ENCODE peak calls at places on chromosomes 6 and 20, in ten cellular contexts. One of them, this sample, is unnamed.

GRCh38 chr6:129863664-129864063 is 2.5 kb upstream of the TMEM244 start:
- DNase-seq in cerebellar nuclear complex: no peak
- DNase-seq in neural crest cell: no peak
- DNase-seq in GM13976: no peak
- DNase-seq in HL-60: no peak
- DNase-seq in ureter: no peak
- DNase-seq in G401: no peak
- DNase-seq in psoas muscle: no peak
- DNase-seq in cardiac muscle cell: no peak
- DNase-seq in stimulated activated CD8-positive, alpha-beta memory T cell treated with anti-CD3 and anti-CD28 coated beads, Interleukin-4, amount 100 ng/mL, for 24 hours: no peak
- DNase-seq in this sample: no peak

GRCh38 chr6:115444079-115444478 is 616.6 kb downstream of the FRK start:
- DNase-seq in psoas muscle: no peak
- DNase-seq in ureter: no peak
- DNase-seq in stimulated activated CD8-positive, alpha-beta memory T cell treated with anti-CD3 and anti-CD28 coated beads, Interleukin-4, amount 100 ng/mL, for 24 hours: no peak
- DNase-seq in cerebellar nuclear complex: no peak
- DNase-seq in GM13976: no peak
- DNase-seq in HL-60: no peak
- DNase-seq in neural crest cell: no peak
- DNase-seq in G401: no peak
- DNase-seq in cardiac muscle cell: no peak
- DNase-seq in this sample: no peak

GRCh38 chr20:41380551-41381262 is 14.1 kb upstream of the EMILIN3 start:
- DNase-seq in cardiac muscle cell: no peak
- DNase-seq in GM13976: no peak
- DNase-seq in ureter: no peak
- DNase-seq in stimulated activated CD8-positive, alpha-beta memory T cell treated with anti-CD3 and anti-CD28 coated beads, Interleukin-4, amount 100 ng/mL, for 24 hours: no peak
- DNase-seq in HL-60: peak
- DNase-seq in cerebellar nuclear complex: no peak
- DNase-seq in neural crest cell: no peak
- DNase-seq in G401: no peak
- DNase-seq in psoas muscle: no peak
- DNase-seq in this sample: no peak

GRCh38 chr20:44627364-44628010 is 24.0 kb downstream of the ADA start:
- DNase-seq in HL-60: no peak
- DNase-seq in cardiac muscle cell: no peak
- DNase-seq in stimulated activated CD8-positive, alpha-beta memory T cell treated with anti-CD3 and anti-CD28 coated beads, Interleukin-4, amount 100 ng/mL, for 24 hours: no peak
- DNase-seq in psoas muscle: no peak
- DNase-seq in neural crest cell: no peak
- DNase-seq in GM13976: no peak
- DNase-seq in ureter: no peak
- DNase-seq in cerebellar nuclear complex: no peak
- DNase-seq in G401: no peak
- DNase-seq in this sample: no peak

GRCh38 chr20:63083831-63084562 is 77.2 kb upstream of the BHLHE23 start:
- DNase-seq in psoas muscle: peak
- DNase-seq in cardiac muscle cell: no peak
- DNase-seq in ureter: no peak
- DNase-seq in neural crest cell: peak
- DNase-seq in GM13976: no peak
- DNase-seq in cerebellar nuclear complex: no peak
- DNase-seq in HL-60: no peak
- DNase-seq in G401: no peak
- DNase-seq in stimulated activated CD8-positive, alpha-beta memory T cell treated with anti-CD3 and anti-CD28 coated beads, Interleukin-4, amount 100 ng/mL, for 24 hours: no peak
- DNase-seq in this sample: no peak

GRCh38 chr6:83958250-83958685 is 75.3 kb upstream of the MRAP2 start:
- DNase-seq in psoas muscle: no peak
- DNase-seq in GM13976: no peak
- DNase-seq in HL-60: no peak
- DNase-seq in neural crest cell: no peak
- DNase-seq in ureter: no peak
- DNase-seq in G401: no peak
- DNase-seq in cerebellar nuclear complex: no peak
- DNase-seq in stimulated activated CD8-positive, alpha-beta memory T cell treated with anti-CD3 and anti-CD28 coated beads, Interleukin-4, amount 100 ng/mL, for 24 hours: no peak
- DNase-seq in cardiac muscle cell: peak
- DNase-seq in this sample: no peak

GRCh38 chr6:18025591-18025990 is 38.2 kb upstream of the KIF13A start:
- DNase-seq in neural crest cell: no peak
- DNase-seq in ureter: no peak
- DNase-seq in cerebellar nuclear complex: no peak
- DNase-seq in cardiac muscle cell: no peak
- DNase-seq in GM13976: no peak
- DNase-seq in G401: no peak
- DNase-seq in psoas muscle: no peak
- DNase-seq in stimulated activated CD8-positive, alpha-beta memory T cell treated with anti-CD3 and anti-CD28 coated beads, Interleukin-4, amount 100 ng/mL, for 24 hours: no peak
- DNase-seq in HL-60: no peak
- DNase-seq in this sample: no peak

GRCh38 chr20:43941476-43942212 is 27.0 kb downstream of the TOX2 start:
- DNase-seq in G401: no peak
- DNase-seq in cerebellar nuclear complex: no peak
- DNase-seq in GM13976: peak
- DNase-seq in cardiac muscle cell: peak
- DNase-seq in ureter: no peak
- DNase-seq in neural crest cell: no peak
- DNase-seq in psoas muscle: no peak
- DNase-seq in HL-60: peak
- DNase-seq in stimulated activated CD8-positive, alpha-beta memory T cell treated with anti-CD3 and anti-CD28 coated beads, Interleukin-4, amount 100 ng/mL, for 24 hours: no peak
- DNase-seq in this sample: no peak

GRCh38 chr6:35552285-35552917 is 39.7 kb upstream of the TULP1 start:
- DNase-seq in G401: peak
- DNase-seq in HL-60: peak
- DNase-seq in psoas muscle: no peak
- DNase-seq in cerebellar nuclear complex: no peak
- DNase-seq in GM13976: peak
- DNase-seq in cardiac muscle cell: peak
- DNase-seq in stimulated activated CD8-positive, alpha-beta memory T cell treated with anti-CD3 and anti-CD28 coated beads, Interleukin-4, amount 100 ng/mL, for 24 hours: peak
- DNase-seq in ureter: no peak
- DNase-seq in neural crest cell: peak
- DNase-seq in this sample: peak

GRCh38 chr6:71290611-71291010 is 2.0 kb downstream of the OGFRL1 start:
- DNase-seq in G401: peak
- DNase-seq in neural crest cell: no peak
- DNase-seq in ureter: no peak
- DNase-seq in cerebellar nuclear complex: no peak
- DNase-seq in cardiac muscle cell: no peak
- DNase-seq in HL-60: no peak
- DNase-seq in stimulated activated CD8-positive, alpha-beta memory T cell treated with anti-CD3 and anti-CD28 coated beads, Interleukin-4, amount 100 ng/mL, for 24 hours: no peak
- DNase-seq in psoas muscle: no peak
- DNase-seq in GM13976: no peak
- DNase-seq in this sample: no peak

GRCh38 chr6:141488466-141488865 is 644.3 kb upstream of the GJE1 start:
- DNase-seq in neural crest cell: no peak
- DNase-seq in HL-60: peak
- DNase-seq in GM13976: peak
- DNase-seq in ureter: no peak
- DNase-seq in psoas muscle: no peak
- DNase-seq in cerebellar nuclear complex: no peak
- DNase-seq in cardiac muscle cell: peak
- DNase-seq in G401: no peak
- DNase-seq in stimulated activated CD8-positive, alpha-beta memory T cell treated with anti-CD3 and anti-CD28 coated beads, Interleukin-4, amount 100 ng/mL, for 24 hours: no peak
- DNase-seq in this sample: no peak

GRCh38 chr20:58070664-58071499 is 157.6 kb downstream of the ANKRD60 start:
- DNase-seq in cerebellar nuclear complex: no peak
- DNase-seq in cardiac muscle cell: no peak
- DNase-seq in psoas muscle: no peak
- DNase-seq in G401: no peak
- DNase-seq in GM13976: no peak
- DNase-seq in ureter: no peak
- DNase-seq in neural crest cell: no peak
- DNase-seq in HL-60: no peak
- DNase-seq in stimulated activated CD8-positive, alpha-beta memory T cell treated with anti-CD3 and anti-CD28 coated beads, Interleukin-4, amount 100 ng/mL, for 24 hours: no peak
- DNase-seq in this sample: no peak

GRCh38 chr6:135601857-135602256 is 104.3 kb upstream of the AHI1 start:
- DNase-seq in cardiac muscle cell: no peak
- DNase-seq in G401: no peak
- DNase-seq in ureter: no peak
- DNase-seq in GM13976: no peak
- DNase-seq in stimulated activated CD8-positive, alpha-beta memory T cell treated with anti-CD3 and anti-CD28 coated beads, Interleukin-4, amount 100 ng/mL, for 24 hours: no peak
- DNase-seq in neural crest cell: no peak
- DNase-seq in cerebellar nuclear complex: no peak
- DNase-seq in HL-60: no peak
- DNase-seq in psoas muscle: no peak
- DNase-seq in this sample: no peak

GRCh38 chr6:156507106-156507505 is 270.1 kb upstream of the ARID1B start:
- DNase-seq in GM13976: no peak
- DNase-seq in HL-60: no peak
- DNase-seq in ureter: no peak
- DNase-seq in neural crest cell: no peak
- DNase-seq in G401: peak
- DNase-seq in cardiac muscle cell: no peak
- DNase-seq in stimulated activated CD8-positive, alpha-beta memory T cell treated with anti-CD3 and anti-CD28 coated beads, Interleukin-4, amount 100 ng/mL, for 24 hours: no peak
- DNase-seq in cerebellar nuclear complex: no peak
- DNase-seq in psoas muscle: no peak
- DNase-seq in this sample: no peak

GRCh38 chr6:16711551-16712249 is 49.6 kb downstream of the ATXN1 start:
- DNase-seq in GM13976: no peak
- DNase-seq in neural crest cell: no peak
- DNase-seq in stimulated activated CD8-positive, alpha-beta memory T cell treated with anti-CD3 and anti-CD28 coated beads, Interleukin-4, amount 100 ng/mL, for 24 hours: no peak
- DNase-seq in psoas muscle: no peak
- DNase-seq in cardiac muscle cell: peak
- DNase-seq in cerebellar nuclear complex: no peak
- DNase-seq in G401: no peak
- DNase-seq in HL-60: no peak
- DNase-seq in ureter: no peak
- DNase-seq in this sample: no peak

GRCh38 chr6:72363844-72364740 is 257.8 kb upstream of the KCNQ5 start:
- DNase-seq in stimulated activated CD8-positive, alpha-beta memory T cell treated with anti-CD3 and anti-CD28 coated beads, Interleukin-4, amount 100 ng/mL, for 24 hours: no peak
- DNase-seq in cerebellar nuclear complex: no peak
- DNase-seq in GM13976: no peak
- DNase-seq in HL-60: no peak
- DNase-seq in neural crest cell: no peak
- DNase-seq in cardiac muscle cell: peak
- DNase-seq in ureter: no peak
- DNase-seq in psoas muscle: no peak
- DNase-seq in G401: peak
- DNase-seq in this sample: no peak

GRCh38 chr6:46876126-46876525 is 45.6 kb downstream of the ADGRF5 start:
- DNase-seq in HL-60: no peak
- DNase-seq in cardiac muscle cell: peak
- DNase-seq in cerebellar nuclear complex: no peak
- DNase-seq in ureter: peak
- DNase-seq in stimulated activated CD8-positive, alpha-beta memory T cell treated with anti-CD3 and anti-CD28 coated beads, Interleukin-4, amount 100 ng/mL, for 24 hours: no peak
- DNase-seq in G401: peak
- DNase-seq in GM13976: no peak
- DNase-seq in psoas muscle: no peak
- DNase-seq in neural crest cell: no peak
- DNase-seq in this sample: no peak

GRCh38 chr20:10555865-10556308 is 117.9 kb downstream of the JAG1 start:
- DNase-seq in ureter: no peak
- DNase-seq in cerebellar nuclear complex: no peak
- DNase-seq in HL-60: no peak
- DNase-seq in psoas muscle: no peak
- DNase-seq in cardiac muscle cell: peak
- DNase-seq in G401: no peak
- DNase-seq in GM13976: no peak
- DNase-seq in stimulated activated CD8-positive, alpha-beta memory T cell treated with anti-CD3 and anti-CD28 coated beads, Interleukin-4, amount 100 ng/mL, for 24 hours: no peak
- DNase-seq in neural crest cell: no peak
- DNase-seq in this sample: no peak

GRCh38 chr6:133314951-133315350 is 73.8 kb downstream of the EYA4 start:
- DNase-seq in neural crest cell: no peak
- DNase-seq in G401: no peak
- DNase-seq in stimulated activated CD8-positive, alpha-beta memory T cell treated with anti-CD3 and anti-CD28 coated beads, Interleukin-4, amount 100 ng/mL, for 24 hours: no peak
- DNase-seq in cerebellar nuclear complex: no peak
- DNase-seq in GM13976: no peak
- DNase-seq in HL-60: no peak
- DNase-seq in ureter: no peak
- DNase-seq in cardiac muscle cell: no peak
- DNase-seq in psoas muscle: no peak
- DNase-seq in this sample: no peak

GRCh38 chr20:62219992-62220665 is at the start of gene HRH3:
- DNase-seq in cerebellar nuclear complex: no peak
- DNase-seq in cardiac muscle cell: peak
- DNase-seq in neural crest cell: peak
- DNase-seq in GM13976: peak
- DNase-seq in stimulated activated CD8-positive, alpha-beta memory T cell treated with anti-CD3 and anti-CD28 coated beads, Interleukin-4, amount 100 ng/mL, for 24 hours: peak
- DNase-seq in HL-60: no peak
- DNase-seq in G401: peak
- DNase-seq in ureter: no peak
- DNase-seq in psoas muscle: peak
- DNase-seq in this sample: peak

GRCh38 chr20:19978511-19979210 is 38.5 kb upstream of the NAA20 start:
- DNase-seq in stimulated activated CD8-positive, alpha-beta memory T cell treated with anti-CD3 and anti-CD28 coated beads, Interleukin-4, amount 100 ng/mL, for 24 hours: no peak
- DNase-seq in G401: no peak
- DNase-seq in ureter: no peak
- DNase-seq in GM13976: no peak
- DNase-seq in cerebellar nuclear complex: no peak
- DNase-seq in cardiac muscle cell: no peak
- DNase-seq in HL-60: no peak
- DNase-seq in neural crest cell: no peak
- DNase-seq in psoas muscle: peak
- DNase-seq in this sample: no peak

GRCh38 chr6:118748311-118749062 is 97.1 kb upstream of the CEP85L start:
- DNase-seq in ureter: peak
- DNase-seq in neural crest cell: no peak
- DNase-seq in GM13976: no peak
- DNase-seq in cerebellar nuclear complex: peak
- DNase-seq in G401: peak
- DNase-seq in cardiac muscle cell: peak
- DNase-seq in psoas muscle: peak
- DNase-seq in stimulated activated CD8-positive, alpha-beta memory T cell treated with anti-CD3 and anti-CD28 coated beads, Interleukin-4, amount 100 ng/mL, for 24 hours: no peak
- DNase-seq in HL-60: no peak
- DNase-seq in this sample: no peak

GRCh38 chr20:59074456-59074855 is 31.9 kb upstream of the PRELID3B start:
- DNase-seq in cerebellar nuclear complex: no peak
- DNase-seq in ureter: no peak
- DNase-seq in stimulated activated CD8-positive, alpha-beta memory T cell treated with anti-CD3 and anti-CD28 coated beads, Interleukin-4, amount 100 ng/mL, for 24 hours: no peak
- DNase-seq in G401: no peak
- DNase-seq in HL-60: no peak
- DNase-seq in neural crest cell: no peak
- DNase-seq in GM13976: no peak
- DNase-seq in cardiac muscle cell: no peak
- DNase-seq in psoas muscle: no peak
- DNase-seq in this sample: no peak

GRCh38 chr20:53866787-53867740 is 203.3 kb downstream of the BCAS1 start:
- DNase-seq in GM13976: no peak
- DNase-seq in psoas muscle: no peak
- DNase-seq in neural crest cell: no peak
- DNase-seq in G401: no peak
- DNase-seq in ureter: no peak
- DNase-seq in cerebellar nuclear complex: no peak
- DNase-seq in stimulated activated CD8-positive, alpha-beta memory T cell treated with anti-CD3 and anti-CD28 coated beads, Interleukin-4, amount 100 ng/mL, for 24 hours: no peak
- DNase-seq in HL-60: no peak
- DNase-seq in cardiac muscle cell: peak
- DNase-seq in this sample: no peak

GRCh38 chr6:110689275-110689935 is 125.9 kb downstream of the CDK19 start:
- DNase-seq in cardiac muscle cell: no peak
- DNase-seq in G401: peak
- DNase-seq in ureter: no peak
- DNase-seq in psoas muscle: no peak
- DNase-seq in HL-60: no peak
- DNase-seq in cerebellar nuclear complex: no peak
- DNase-seq in neural crest cell: no peak
- DNase-seq in GM13976: no peak
- DNase-seq in stimulated activated CD8-positive, alpha-beta memory T cell treated with anti-CD3 and anti-CD28 coated beads, Interleukin-4, amount 100 ng/mL, for 24 hours: no peak
- DNase-seq in this sample: no peak

GRCh38 chr6:116278853-116279231 is 888 bp downstream of the TSPYL1 start:
- DNase-seq in G401: no peak
- DNase-seq in stimulated activated CD8-positive, alpha-beta memory T cell treated with anti-CD3 and anti-CD28 coated beads, Interleukin-4, amount 100 ng/mL, for 24 hours: no peak
- DNase-seq in GM13976: no peak
- DNase-seq in cerebellar nuclear complex: no peak
- DNase-seq in ureter: peak
- DNase-seq in HL-60: no peak
- DNase-seq in neural crest cell: no peak
- DNase-seq in cardiac muscle cell: peak
- DNase-seq in psoas muscle: peak
- DNase-seq in this sample: no peak

GRCh38 chr6:50007821-50008220 is 14.0 kb downstream of the DEFB110 start:
- DNase-seq in GM13976: no peak
- DNase-seq in G401: no peak
- DNase-seq in ureter: no peak
- DNase-seq in cardiac muscle cell: no peak
- DNase-seq in stimulated activated CD8-positive, alpha-beta memory T cell treated with anti-CD3 and anti-CD28 coated beads, Interleukin-4, amount 100 ng/mL, for 24 hours: no peak
- DNase-seq in psoas muscle: no peak
- DNase-seq in HL-60: no peak
- DNase-seq in cerebellar nuclear complex: no peak
- DNase-seq in neural crest cell: no peak
- DNase-seq in this sample: no peak

GRCh38 chr6:39665871-39666270 is 59.3 kb downstream of the KIF6 start:
- DNase-seq in neural crest cell: no peak
- DNase-seq in HL-60: no peak
- DNase-seq in stimulated activated CD8-positive, alpha-beta memory T cell treated with anti-CD3 and anti-CD28 coated beads, Interleukin-4, amount 100 ng/mL, for 24 hours: no peak
- DNase-seq in psoas muscle: no peak
- DNase-seq in GM13976: no peak
- DNase-seq in ureter: no peak
- DNase-seq in cerebellar nuclear complex: no peak
- DNase-seq in G401: no peak
- DNase-seq in cardiac muscle cell: no peak
- DNase-seq in this sample: no peak

This sample was measured in HEK293T.